ENCODE peak calls at places on chromosomes 4 and X, in six cellular contexts. Q is HFF-Myc; S is nephron progenitor cell; V is stimulated activated CD4-positive, alpha-beta T cell treated with anti-CD3 and anti-CD28 coated beads, Interleukin-1b, Interleukin-23, amount 100 ng/mL, for 24 hours; E is SW 1271; G is NCI-H69. B is an unnamed sample.

GRCh38 chrX:7261672-7262332 is 113.8 kb upstream of the PUDP start:
- DNase-seq in Q (no peak), S (no peak), V (no peak), E (no peak), G (no peak), B (no peak)

GRCh38 chr4:46254788-46255187 is 130.9 kb upstream of the GABRG1 start:
- DNase-seq in Q (no peak), S (no peak), V (no peak), E (no peak), G (no peak), B (no peak)

GRCh38 chrX:72387247-72387646 is 81.5 kb upstream of the CITED1 start:
- DNase-seq in Q (no peak), S (no peak), V (no peak), E (no peak), G (peak), B (no peak)

GRCh38 chrX:150569155-150569477 is 695 bp downstream of the MTM1 start:
- DNase-seq in Q (no peak), S (no peak), V (no peak), E (no peak), G (no peak), B (no peak)

GRCh38 chrX:40207626-40208025 is 109.9 kb upstream of the BCOR start:
- DNase-seq in Q (no peak), S (no peak), V (no peak), E (no peak), G (peak), B (no peak)

GRCh38 chr4:120215350-120215749 is 148.7 kb upstream of the MAD2L1 start:
- DNase-seq in Q (no peak), S (no peak), V (no peak), E (no peak), G (no peak), B (no peak)

GRCh38 chr4:66430856-66431255 is 760.6 kb upstream of the EPHA5 start:
- DNase-seq in Q (no peak), S (no peak), V (no peak), E (no peak), G (no peak), B (no peak)

GRCh38 chr4:150948069-150948468 is 67.0 kb downstream of the LRBA start:
- DNase-seq in Q (no peak), S (no peak), V (no peak), E (no peak), G (no peak), B (no peak)

GRCh38 chr4:78693777-78694456 is 82.2 kb upstream of the BMP2K start:
- DNase-seq in Q (no peak), S (no peak), V (no peak), E (no peak), G (no peak), B (no peak)

GRCh38 chr4:157886650-157887049 is 286.2 kb downstream of the GASK1B start:
- DNase-seq in Q (no peak), S (no peak), V (no peak), E (no peak), G (peak), B (no peak)

GRCh38 chr4:146283758-146284651 is 69.7 kb downstream of the REELD1 start:
- DNase-seq in Q (no peak), S (no peak), V (no peak), E (no peak), G (no peak), B (no peak)

GRCh38 chrX:13898084-13898483 is 81.2 kb upstream of the GPM6B start:
- DNase-seq in Q (peak), S (peak), V (no peak), E (no peak), G (peak), B (peak)

GRCh38 chr4:143300860-143301259 is 35.8 kb upstream of the GAB1 start:
- DNase-seq in Q (no peak), S (no peak), V (no peak), E (no peak), G (no peak), B (no peak)

GRCh38 chrX:139720136-139720535 is 12.2 kb upstream of the MCF2 start:
- DNase-seq in Q (peak), S (peak), V (no peak), E (peak), G (no peak), B (peak)

B was measured in WTC11.